ENCODE peak calls at places on chromosomes 13 and 19, in five cellular contexts. One of them, this sample, is unnamed.

GRCh38 chr13:82963466-82963865 is 918.8 kb downstream of the SLITRK1 start:
- DNase-seq in H1: no peak
- DNase-seq in K562: no peak
- DNase-seq in GM12878: no peak
- DNase-seq in HepG2: no peak
- DNase-seq in this sample: no peak

GRCh38 chr19:58047672-58048071 is 11.4 kb upstream of the ZNF135 start:
- DNase-seq in H1: no peak
- DNase-seq in K562: no peak
- DNase-seq in GM12878: no peak
- DNase-seq in HepG2: no peak
- DNase-seq in this sample: no peak

GRCh38 chr13:22825186-22825585 is 355.6 kb upstream of the SGCG start:
- DNase-seq in H1: no peak
- DNase-seq in K562: no peak
- DNase-seq in GM12878: no peak
- DNase-seq in HepG2: no peak
- DNase-seq in this sample: no peak

GRCh38 chr19:6108721-6109633 is 1.3 kb downstream of the RFX2 start:
- DNase-seq in H1: no peak
- DNase-seq in K562: peak; percentile 73
- DNase-seq in GM12878: no peak
- DNase-seq in HepG2: no peak
- DNase-seq in this sample: no peak

GRCh38 chr19:6357995-6358394 is 3.3 kb upstream of the CLPP start:
- DNase-seq in H1: no peak
- DNase-seq in K562: no peak
- DNase-seq in GM12878: no peak
- DNase-seq in HepG2: no peak
- DNase-seq in this sample: no peak

GRCh38 chr19:55723491-55723890 is 14.7 kb downstream of the NLRP9 start:
- DNase-seq in H1: no peak
- DNase-seq in K562: no peak
- DNase-seq in GM12878: no peak
- DNase-seq in HepG2: no peak
- DNase-seq in this sample: no peak

GRCh38 chr19:56727731-56728130 is 56.2 kb upstream of the ZNF835 start:
- DNase-seq in H1: no peak
- DNase-seq in K562: no peak
- DNase-seq in GM12878: no peak
- DNase-seq in HepG2: no peak
- DNase-seq in this sample: no peak

GRCh38 chr19:58317481-58318072 is 9.2 kb upstream of the ZSCAN22 start:
- DNase-seq in H1: no peak
- DNase-seq in K562: peak; percentile 61
- DNase-seq in GM12878: no peak
- DNase-seq in HepG2: no peak
- DNase-seq in this sample: no peak

GRCh38 chr19:52716578-52716977 is 18.3 kb downstream of the ZNF611 start:
- DNase-seq in H1: peak; percentile 61
- DNase-seq in K562: no peak
- DNase-seq in GM12878: no peak
- DNase-seq in HepG2: no peak
- DNase-seq in this sample: no peak

GRCh38 chr19:28505933-28506332 is 707.0 kb downstream of the UQCRFS1 start:
- DNase-seq in H1: no peak
- DNase-seq in K562: no peak
- DNase-seq in GM12878: no peak
- DNase-seq in HepG2: no peak
- DNase-seq in this sample: no peak

GRCh38 chr13:113967729-113968462 is 6.0 kb downstream of the C13orf46 start:
- DNase-seq in H1: no peak
- DNase-seq in K562: no peak
- DNase-seq in GM12878: no peak
- DNase-seq in HepG2: no peak
- DNase-seq in this sample: no peak

GRCh38 chr19:2654585-2654861 is 48.0 kb downstream of the GNG7 start:
- DNase-seq in H1: no peak
- DNase-seq in K562: no peak
- DNase-seq in GM12878: no peak
- DNase-seq in HepG2: no peak
- DNase-seq in this sample: no peak

DNA sequence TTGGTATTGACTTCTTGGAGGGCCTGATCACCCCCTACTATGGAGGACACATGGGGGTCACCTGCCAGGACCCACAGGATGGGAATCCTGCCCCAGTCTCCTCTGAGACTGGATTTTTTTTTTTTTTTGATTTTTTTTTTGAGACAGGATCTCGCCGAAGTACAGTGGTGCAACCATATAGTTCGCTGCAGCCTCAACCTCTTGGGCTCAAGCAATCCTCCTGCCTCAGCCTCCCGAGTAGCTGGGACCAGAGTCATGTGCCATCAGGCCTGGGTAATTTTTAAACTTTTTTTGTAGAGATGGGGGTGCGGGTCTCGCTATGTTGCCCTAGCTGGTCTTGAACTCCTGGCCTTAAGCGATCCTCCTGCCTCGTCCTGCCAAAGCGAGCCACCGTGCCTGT is 14.2 kb upstream of the ADGRE5 start:
- DNase-seq in H1: no peak
- DNase-seq in K562: no peak
- DNase-seq in GM12878: no peak
- DNase-seq in HepG2: no peak
- DNase-seq in this sample: no peak
- H3K4me1 ChIP-seq in H1: peaks cover 3% of the 10 kb centered on the region
- H3K4me1 ChIP-seq in K562: peaks cover 49% of the 10 kb centered on the region
- H3K4me1 ChIP-seq in GM12878: peaks cover 57% of the 10 kb centered on the region
- H3K4me1 ChIP-seq in HepG2: peaks cover 35% of the 10 kb centered on the region
- H3K4me1 ChIP-seq in this sample: peaks cover 51% of the 10 kb centered on the region

DNA sequence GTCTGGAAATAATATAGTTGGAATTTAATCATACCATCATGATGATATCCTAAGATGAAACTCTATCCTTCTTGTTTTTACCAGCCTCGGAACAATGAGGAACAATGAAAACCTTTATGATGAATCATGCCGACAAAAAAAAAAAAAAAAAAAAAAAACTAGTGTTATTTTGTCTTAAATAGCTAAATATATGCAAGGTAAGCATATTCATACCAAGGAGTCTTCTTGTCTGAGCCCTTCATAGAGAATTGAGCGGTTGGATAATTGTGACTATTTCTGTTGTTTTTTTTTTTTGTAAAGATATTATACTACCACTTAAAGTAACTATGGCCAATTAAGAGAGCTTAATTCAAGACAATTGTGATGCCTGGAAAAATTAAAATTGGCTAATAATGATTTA is 244.0 kb upstream of the PCDH9 start:
- DNase-seq in H1: no peak
- DNase-seq in K562: no peak
- DNase-seq in GM12878: no peak
- DNase-seq in HepG2: no peak
- DNase-seq in this sample: no peak
- TF ChIP-seq SP1 in H1: no peak
- TF ChIP-seq SP1 in K562: no peak
- TF ChIP-seq SP1 in GM12878: no peak
- TF ChIP-seq SP1 in HepG2: no peak
- TF ChIP-seq SP1 in this sample: no peak

DNA sequence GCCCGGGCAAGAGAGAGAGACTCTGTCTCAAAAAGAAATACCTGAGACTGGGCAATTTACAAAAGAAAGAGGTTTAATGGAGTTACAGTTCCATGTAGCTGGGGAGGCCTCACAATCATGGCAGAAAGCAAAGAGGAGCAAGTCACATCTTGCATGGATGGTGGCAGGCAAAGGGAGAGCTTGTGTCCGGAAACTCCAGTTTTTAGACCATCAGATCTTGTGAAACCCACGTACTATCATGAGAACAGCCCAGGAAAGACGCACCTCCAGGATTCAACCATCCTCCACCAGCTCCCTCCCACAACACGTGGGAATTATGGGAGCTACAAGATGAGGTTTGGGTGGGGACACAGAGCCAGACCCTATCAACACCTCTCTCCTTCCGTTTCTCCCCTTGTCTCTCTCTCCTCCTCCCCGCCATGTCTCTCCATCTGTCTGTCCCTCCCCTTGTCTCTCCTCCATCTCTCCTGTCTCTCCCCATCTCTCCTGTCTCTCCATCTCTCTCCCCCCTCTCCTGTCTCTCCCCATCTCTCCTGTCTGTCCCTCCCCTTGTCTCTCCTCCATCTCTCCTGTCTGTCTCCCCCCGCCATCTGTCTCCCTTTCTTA is 10.0 kb downstream of the POLR2E start:
- DNase-seq in H1: no peak
- DNase-seq in K562: no peak
- DNase-seq in GM12878: no peak
- DNase-seq in HepG2: no peak
- DNase-seq in this sample: no peak
- H3K4me1 ChIP-seq in H1: peaks cover 7% of the 10 kb centered on the region
- H3K4me1 ChIP-seq in K562: peaks cover 79% of the 10 kb centered on the region
- H3K4me1 ChIP-seq in GM12878: peaks cover 32% of the 10 kb centered on the region
- H3K4me1 ChIP-seq in HepG2: peaks cover 9% of the 10 kb centered on the region
- H3K4me1 ChIP-seq in this sample: peaks cover 18% of the 10 kb centered on the region

GRCh38 chr19:18021121-18021755 is 13.3 kb downstream of the ARRDC2 start:
- DNase-seq in H1: no peak
- DNase-seq in K562: peak; percentile 83
- DNase-seq in GM12878: no peak
- DNase-seq in HepG2: no peak
- DNase-seq in this sample: no peak
- TF ChIP-seq SP1 in H1: no peak
- TF ChIP-seq SP1 in K562: no peak
- TF ChIP-seq SP1 in GM12878: no peak
- TF ChIP-seq SP1 in HepG2: no peak
- TF ChIP-seq SP1 in this sample: peak; percentile 61

DNA sequence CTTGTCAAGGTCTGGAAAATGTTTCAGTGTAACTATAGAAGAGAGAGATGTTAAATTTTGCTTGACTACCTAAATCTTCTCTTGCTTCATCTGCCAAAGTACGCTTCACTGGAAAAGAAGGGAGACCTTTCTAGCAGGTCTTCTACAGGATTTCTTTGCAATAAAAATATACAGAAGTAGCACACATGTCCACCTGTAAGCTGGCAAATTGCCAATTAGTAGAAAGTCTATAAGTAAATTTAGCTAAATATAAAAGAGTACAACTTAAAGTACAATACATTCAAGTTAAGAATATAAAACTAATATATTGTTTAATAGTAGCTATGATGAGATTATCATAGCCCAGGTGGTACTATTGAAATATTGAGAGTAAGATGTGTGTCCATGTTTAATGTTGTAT is 128.5 kb upstream of the EDNRB start:
- DNase-seq in H1: no peak
- DNase-seq in K562: no peak
- DNase-seq in GM12878: no peak
- DNase-seq in HepG2: no peak
- DNase-seq in this sample: no peak
- H3K4me1 ChIP-seq in H1: no peaks in the 10 kb centered on the region
- H3K4me1 ChIP-seq in K562: no peaks in the 10 kb centered on the region
- H3K4me1 ChIP-seq in GM12878: no peaks in the 10 kb centered on the region
- H3K4me1 ChIP-seq in HepG2: no peaks in the 10 kb centered on the region
- H3K4me1 ChIP-seq in this sample: no peaks in the 10 kb centered on the region

GRCh38 chr19:41226053-41226873 is 7.2 kb downstream of the AXL start:
- DNase-seq in H1: no peak
- DNase-seq in K562: peak; percentile 76
- DNase-seq in GM12878: no peak
- DNase-seq in HepG2: peak; percentile 68
- DNase-seq in this sample: peak; percentile 72
- TF ChIP-seq SP1 in H1: no peak
- TF ChIP-seq SP1 in K562: no peak
- TF ChIP-seq SP1 in GM12878: no peak
- TF ChIP-seq SP1 in HepG2: no peak
- TF ChIP-seq SP1 in this sample: no peak

DNA sequence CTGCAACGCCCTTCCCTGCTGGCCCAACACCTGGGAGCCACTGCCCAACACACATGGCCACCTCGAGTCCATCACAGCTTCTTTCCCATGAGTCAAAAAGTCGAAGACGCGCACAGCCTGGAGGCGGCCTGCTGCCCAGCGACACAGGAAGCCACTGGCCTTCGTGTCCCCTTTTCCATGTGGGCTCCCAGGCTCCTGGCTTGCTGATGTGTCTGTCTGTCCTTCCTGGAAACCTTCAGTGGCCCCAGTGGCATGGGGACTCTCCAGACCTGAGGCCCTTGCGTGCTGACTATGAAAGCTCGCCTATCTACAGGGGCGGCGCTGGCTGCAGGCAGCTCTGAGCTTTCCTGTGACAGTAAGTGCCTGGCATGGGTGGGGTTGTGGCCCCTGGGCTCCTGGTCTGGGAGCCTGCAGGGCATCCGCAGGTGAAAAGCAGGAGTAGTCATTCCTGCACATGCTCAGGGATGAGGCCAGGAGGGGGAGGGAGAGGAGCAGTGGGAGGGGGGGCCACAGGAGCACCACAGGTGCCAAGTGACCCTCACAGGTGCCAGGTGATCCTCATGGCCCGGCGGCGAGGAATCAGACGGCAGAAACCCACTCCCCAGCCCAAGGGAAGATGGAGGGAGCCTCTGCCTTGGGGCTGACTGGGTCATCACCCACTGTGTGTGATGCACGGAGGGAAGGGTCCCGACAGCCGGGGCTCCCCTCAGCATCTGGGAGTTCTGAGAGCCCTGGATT is 27.5 kb downstream of the SH3GL1 start:
- DNase-seq in H1: no peak
- DNase-seq in K562: no peak
- DNase-seq in GM12878: no peak
- DNase-seq in HepG2: no peak
- DNase-seq in this sample: no peak
- H3K4me1 ChIP-seq in H1: peaks cover 48% of the 10 kb centered on the region
- H3K4me1 ChIP-seq in K562: peaks cover 99% of the 10 kb centered on the region
- H3K4me1 ChIP-seq in GM12878: peaks cover 90% of the 10 kb centered on the region
- H3K4me1 ChIP-seq in HepG2: peaks cover 42% of the 10 kb centered on the region
- H3K4me1 ChIP-seq in this sample: peaks cover 71% of the 10 kb centered on the region

GRCh38 chr19:11169896-11170678 is 14.5 kb upstream of the SPC24 start:
- DNase-seq in H1: no peak
- DNase-seq in K562: no peak
- DNase-seq in GM12878: no peak
- DNase-seq in HepG2: no peak
- DNase-seq in this sample: no peak

GRCh38 chr19:11166281-11167142 is 10.9 kb upstream of the SPC24 start:
- DNase-seq in H1: no peak
- DNase-seq in K562: no peak
- DNase-seq in GM12878: no peak
- DNase-seq in HepG2: no peak
- DNase-seq in this sample: no peak

GRCh38 chr19:11171144-11171543 is 15.6 kb upstream of the SPC24 start:
- DNase-seq in H1: no peak
- DNase-seq in K562: no peak
- DNase-seq in GM12878: no peak
- DNase-seq in HepG2: no peak
- DNase-seq in this sample: no peak

GRCh38 chr19:11165486-11166030 is 10.0 kb upstream of the SPC24 start:
- DNase-seq in H1: no peak
- DNase-seq in K562: no peak
- DNase-seq in GM12878: no peak
- DNase-seq in HepG2: no peak
- DNase-seq in this sample: no peak

GRCh38 chr19:11168568-11168967 is 13.0 kb upstream of the SPC24 start:
- DNase-seq in H1: no peak
- DNase-seq in K562: no peak
- DNase-seq in GM12878: no peak
- DNase-seq in HepG2: no peak
- DNase-seq in this sample: peak; percentile 19
- TF ChIP-seq SP1 in H1: no peak
- TF ChIP-seq SP1 in K562: no peak
- TF ChIP-seq SP1 in GM12878: no peak
- TF ChIP-seq SP1 in HepG2: no peak
- TF ChIP-seq SP1 in this sample: no peak

GRCh38 chr13:110199046-110199831 is 107.7 kb downstream of the COL4A1 start:
- DNase-seq in H1: no peak
- DNase-seq in K562: no peak
- DNase-seq in GM12878: no peak
- DNase-seq in HepG2: no peak
- DNase-seq in this sample: no peak
- H3K4me1 ChIP-seq in H1: no peaks in the 10 kb centered on the region
- H3K4me1 ChIP-seq in K562: no peaks in the 10 kb centered on the region
- H3K4me1 ChIP-seq in GM12878: no peaks in the 10 kb centered on the region
- H3K4me1 ChIP-seq in HepG2: peaks cover 31% of the 10 kb centered on the region
- H3K4me1 ChIP-seq in this sample: no peaks in the 10 kb centered on the region

This sample was measured in HCT116.